ENCODE peak calls at places on chromosome 22, in five cellular contexts. V, D, Z, R and P are unnamed samples.

GRCh38 chr22:22712092-22712658 is 67.8 kb downstream of the GGTLC2 start:
- DNase-seq in V (no peak), D (no peak), Z (no peak), R (no peak), P (no peak)

GRCh38 chr22:38142606-38143005 is 32.1 kb upstream of the BAIAP2L2 start:
- DNase-seq in V (no peak), D (no peak), Z (no peak), R (no peak), P (no peak)

GRCh38 chr22:19019029-19019678 is 83.1 kb upstream of the PRODH start:
- DNase-seq in V (no peak), D (no peak), Z (no peak), R (no peak), P (no peak)

GRCh38 chr22:42432020-42432596 is at the start of gene NFAM1:
- DNase-seq in V (no peak), D (no peak), Z (no peak), R (no peak), P (no peak)

GRCh38 chr22:27247691-27248434 is 553.7 kb downstream of the MN1 start:
- DNase-seq in V (no peak), D (no peak), Z (no peak), R (no peak), P (no peak)

GRCh38 chr22:25146906-25147754 is 52.5 kb upstream of the CRYBB3 start:
- DNase-seq in V (no peak), D (no peak), Z (no peak), R (no peak), P (no peak)

GRCh38 chr22:37146507-37147180 is 3.1 kb downstream of the IL2RB start:
- DNase-seq in V (no peak), D (no peak), Z (no peak), R (no peak), P (no peak)

GRCh38 chr22:35202376-35202775 is 54.9 kb upstream of the HMGXB4 start:
- DNase-seq in V (no peak), D (no peak), Z (no peak), R (no peak), P (no peak)

GRCh38 chr22:49340406-49340805 is 487.3 kb downstream of the BRD1 start:
- DNase-seq in V (no peak), D (no peak), Z (no peak), R (no peak), P (no peak)

GRCh38 chr22:17919276-17920144 is 104.9 kb downstream of the MICAL3 start:
- DNase-seq in V (peak), D (no peak), Z (no peak), R (no peak), P (no peak)

GRCh38 chr22:39634530-39635399 is 64.2 kb downstream of the CACNA1I start:
- DNase-seq in V (no peak), D (peak), Z (peak), R (peak), P (no peak)

GRCh38 chr22:47278655-47279054 is 516.2 kb downstream of the TBC1D22A start:
- DNase-seq in V (no peak), D (no peak), Z (no peak), R (no peak), P (no peak)

GRCh38 chr22:22181515-22181959 is 63.0 kb upstream of the VPREB1 start:
- DNase-seq in V (no peak), D (no peak), Z (no peak), R (no peak), P (no peak)

GRCh38 chr22:25232301-25232700 is 12.9 kb downstream of the CRYBB2 start:
- DNase-seq in V (no peak), D (no peak), Z (peak), R (no peak), P (no peak)

GRCh38 chr22:39212721-39213376 is 31.9 kb downstream of the PDGFB start:
- DNase-seq in V (no peak), D (peak), Z (no peak), R (peak), P (no peak)

GRCh38 chr22:38715176-38715764 is 9.5 kb downstream of the GTPBP1 start:
- DNase-seq in V (no peak), D (no peak), Z (no peak), R (no peak), P (no peak)

GRCh38 chr22:49899530-49899929 is 18.7 kb downstream of the ALG12 start:
- DNase-seq in V (no peak), D (no peak), Z (no peak), R (no peak), P (no peak)

GRCh38 chr22:50567721-50568252 is 5.1 kb upstream of the SYCE3 start:
- DNase-seq in V (no peak), D (no peak), Z (no peak), R (no peak), P (no peak)

GRCh38 chr22:39240841-39241631 is 3.7 kb downstream of the PDGFB start:
- DNase-seq in V (no peak), D (peak), Z (no peak), R (peak), P (no peak)

GRCh38 chr22:49400136-49400865 is 427.4 kb downstream of the BRD1 start:
- DNase-seq in V (no peak), D (no peak), Z (no peak), R (no peak), P (no peak)

GRCh38 chr22:27994481-27995331 is 75.7 kb upstream of the PITPNB start:
- DNase-seq in V (no peak), D (no peak), Z (no peak), R (no peak), P (no peak)

GRCh38 chr22:49345896-49346295 is 481.8 kb downstream of the BRD1 start:
- DNase-seq in V (no peak), D (no peak), Z (no peak), R (no peak), P (no peak)

GRCh38 chr22:22667966-22668880 is 23.8 kb downstream of the GGTLC2 start:
- DNase-seq in V (no peak), D (no peak), Z (no peak), R (no peak), P (no peak)

GRCh38 chr22:41334215-41334614 is 32.9 kb downstream of the ZC3H7B start:
- DNase-seq in V (no peak), D (no peak), Z (no peak), R (no peak), P (no peak)

GRCh38 chr22:28034760-28035401 is 115.8 kb upstream of the PITPNB start:
- DNase-seq in V (peak), D (no peak), Z (peak), R (no peak), P (no peak)

GRCh38 chr22:35065183-35065582 is 775 bp upstream of the ISX start:
- DNase-seq in V (no peak), D (no peak), Z (no peak), R (no peak), P (no peak)

GRCh38 chr22:48568736-48569330 is 1258.8 kb downstream of the BRD1 start:
- DNase-seq in V (no peak), D (no peak), Z (no peak), R (no peak), P (no peak)

GRCh38 chr22:22179858-22180257 is 64.7 kb upstream of the VPREB1 start:
- DNase-seq in V (no peak), D (no peak), Z (no peak), R (no peak), P (no peak)

GRCh38 chr22:40263191-40263590 is 83.1 kb upstream of the ADSL start:
- DNase-seq in V (no peak), D (no peak), Z (no peak), R (peak), P (no peak)

GRCh38 chr22:27420186-27420816 is 381.3 kb downstream of the MN1 start:
- DNase-seq in V (no peak), D (no peak), Z (peak), R (no peak), P (no peak)

GRCh38 chr22:37343343-37343742 is 61.0 kb downstream of the CYTH4 start:
- DNase-seq in V (no peak), D (no peak), Z (no peak), R (no peak), P (no peak)

GRCh38 chr22:25668437-25668836 is 73.6 kb upstream of the MYO18B start:
- DNase-seq in V (peak), D (no peak), Z (peak), R (no peak), P (no peak)

GRCh38 chr22:24026056-24026455 is 15.0 kb downstream of the CABIN1 start:
- DNase-seq in V (no peak), D (no peak), Z (no peak), R (no peak), P (no peak)

GRCh38 chr22:24027389-24027980 is 16.4 kb downstream of the CABIN1 start:
- DNase-seq in V (no peak), D (no peak), Z (no peak), R (no peak), P (no peak)

GRCh38 chr22:24026733-24027132 is 15.6 kb downstream of the CABIN1 start:
- DNase-seq in V (peak), D (no peak), Z (no peak), R (no peak), P (no peak)

GRCh38 chr22:24024354-24024753 is 13.2 kb downstream of the CABIN1 start:
- DNase-seq in V (no peak), D (no peak), Z (no peak), R (no peak), P (no peak)

GRCh38 chr22:24025475-24025874 is 14.4 kb downstream of the CABIN1 start:
- DNase-seq in V (no peak), D (no peak), Z (no peak), R (no peak), P (no peak)
- TF ChIP-seq SMC3 in V (no peak), D (no peak), Z (no peak), R (no peak), P (no peak)

GRCh38 chr22:20213833-20214708 is 54.0 kb downstream of the RTN4R start:
- DNase-seq in V (no peak), D (no peak), Z (no peak), R (no peak), P (no peak)
- TF ChIP-seq SMC3 in V (no peak), D (no peak), Z (no peak), R (no peak), P (no peak)

GRCh38 chr22:44822479-44822878 is 70.1 kb downstream of the ARHGAP8 start:
- DNase-seq in V (no peak), D (no peak), Z (no peak), R (no peak), P (no peak)
- TF ChIP-seq SMC3 in V (no peak), D (no peak), Z (no peak), R (no peak), P (no peak)

DNA sequence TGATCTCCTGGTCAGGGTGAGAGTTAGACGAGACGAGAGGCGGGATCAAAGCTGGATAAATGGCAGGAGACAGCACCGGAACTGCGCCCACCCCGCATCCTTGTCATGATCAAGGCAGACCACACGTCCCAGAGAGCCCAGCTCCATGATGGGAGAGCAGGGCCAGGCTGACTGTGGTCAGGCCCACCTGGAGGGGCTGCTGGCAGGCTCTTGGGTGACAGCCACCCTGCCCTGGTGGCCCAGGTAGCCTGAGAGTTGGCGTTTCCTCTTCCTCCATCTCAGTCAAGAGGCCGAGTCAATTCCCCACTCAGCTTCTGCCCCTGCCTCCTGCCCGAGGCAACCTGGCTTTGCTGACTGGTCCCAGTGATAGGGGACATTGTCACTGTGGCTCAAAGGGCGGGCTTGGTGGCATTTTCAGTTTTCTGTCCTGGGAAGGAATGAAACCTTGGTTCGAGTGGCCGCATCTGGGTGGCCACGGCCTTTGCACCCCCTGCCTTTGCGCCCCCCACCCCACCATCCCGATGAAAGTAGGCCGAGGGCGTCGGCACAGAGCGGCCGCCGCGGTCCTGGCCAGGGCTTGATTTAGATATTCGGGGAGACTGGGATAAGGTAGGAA is 60.8 kb upstream of the PPARA start:
- DNase-seq in V (no peak), D (no peak), Z (no peak), R (no peak), P (no peak)
- TF ChIP-seq SMC3 in V (no peak), D (no peak), Z (no peak), R (no peak), P (no peak)

GRCh38 chr22:43514476-43515157 is 102.8 kb downstream of the MPPED1 start:
- DNase-seq in V (no peak), D (no peak), Z (no peak), R (no peak), P (no peak)

GRCh38 chr22:43515902-43516301 is 104.1 kb downstream of the MPPED1 start:
- DNase-seq in V (no peak), D (no peak), Z (no peak), R (peak), P (no peak)

GRCh38 chr22:43516996-43517635 is 105.3 kb downstream of the MPPED1 start:
- DNase-seq in V (no peak), D (no peak), Z (no peak), R (no peak), P (no peak)

GRCh38 chr22:43516386-43516785 is 104.6 kb downstream of the MPPED1 start:
- DNase-seq in V (no peak), D (no peak), Z (no peak), R (no peak), P (no peak)

DNA sequence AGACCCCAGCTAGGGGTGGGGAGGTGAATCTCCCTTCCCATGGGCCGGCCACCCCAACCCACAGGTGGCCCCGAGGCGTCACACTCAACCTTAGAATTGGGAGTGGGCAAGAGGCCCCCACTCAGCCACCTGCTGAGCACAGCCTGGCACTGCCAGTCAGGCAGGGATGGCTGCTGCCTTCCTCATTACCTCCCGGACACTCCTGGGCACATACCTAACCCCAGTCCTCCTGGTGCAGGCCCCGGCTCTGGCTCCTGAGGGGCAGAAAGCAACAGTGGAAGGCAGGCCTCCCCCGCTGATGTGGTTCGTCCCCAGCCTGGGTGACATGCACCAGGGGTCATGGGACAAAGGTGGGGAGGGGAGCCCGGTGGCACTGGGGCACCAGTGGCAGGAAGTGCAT is 103.6 kb downstream of the MPPED1 start:
- DNase-seq in V (no peak), D (no peak), Z (no peak), R (no peak), P (no peak)
- TF ChIP-seq SMC3 in V (no peak), D (no peak), Z (no peak), R (no peak), P (no peak)

GRCh38 chr22:20439556-20439927 is 1.9 kb upstream of the SCARF2 start:
- DNase-seq in V (no peak), D (no peak), Z (no peak), R (no peak), P (no peak)

GRCh38 chr22:20437253-20438065 is at the start of gene SCARF2:
- DNase-seq in V (peak), D (no peak), Z (peak), R (peak), P (no peak)

GRCh38 chr22:20436309-20437252 is 1.0 kb downstream of the SCARF2 start:
- DNase-seq in V (peak), D (no peak), Z (peak), R (peak), P (no peak)

GRCh38 chr22:20438678-20439492 is 1.3 kb upstream of the SCARF2 start:
- DNase-seq in V (peak), D (no peak), Z (no peak), R (peak), P (no peak)

DNA sequence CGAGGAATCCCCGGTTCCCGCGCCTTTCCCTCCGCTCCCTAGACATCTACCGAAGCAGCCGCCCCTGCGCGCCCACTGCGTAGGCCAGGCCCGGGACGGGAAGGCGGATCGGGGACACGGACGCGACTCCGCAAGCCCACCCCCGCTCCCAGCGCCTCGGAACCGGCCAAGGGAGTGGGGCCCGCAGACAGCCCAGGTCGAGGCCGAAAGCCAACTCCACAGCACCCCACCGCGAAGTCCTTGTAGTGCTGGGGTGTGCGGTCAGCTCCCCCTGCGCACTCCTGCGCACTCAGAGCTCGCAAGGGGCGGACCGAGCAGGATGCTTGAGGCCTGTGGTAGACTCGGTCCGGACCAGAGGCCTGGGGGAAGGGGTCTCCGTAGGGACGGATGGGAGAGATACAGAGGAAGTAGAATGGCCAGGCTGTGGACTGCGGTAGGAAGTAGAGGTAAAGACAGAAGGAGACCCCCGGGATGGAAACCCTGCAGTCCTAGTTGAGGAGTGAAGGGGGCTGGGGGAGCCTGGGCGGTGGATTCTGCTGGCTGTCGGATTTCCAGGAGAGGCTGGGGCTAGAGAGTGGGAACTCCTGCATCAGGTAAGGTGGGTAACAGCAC is 547 bp upstream of the SCARF2 start:
- DNase-seq in V (no peak), D (no peak), Z (peak), R (no peak), P (no peak)
- TF ChIP-seq SMC3 in V (no peak), D (no peak), Z (no peak), R (no peak), P (no peak)

GRCh38 chr22:33391298-33391697 is 333.1 kb upstream of the SYN3 start:
- DNase-seq in V (no peak), D (no peak), Z (no peak), R (no peak), P (no peak)

GRCh38 chr22:33386270-33386669 is 328.1 kb upstream of the SYN3 start:
- DNase-seq in V (no peak), D (no peak), Z (no peak), R (no peak), P (no peak)

GRCh38 chr22:33393432-33393831 is 335.3 kb upstream of the SYN3 start:
- DNase-seq in V (no peak), D (no peak), Z (no peak), R (no peak), P (no peak)

GRCh38 chr22:33385611-33386010 is 327.4 kb upstream of the SYN3 start:
- DNase-seq in V (no peak), D (no peak), Z (no peak), R (no peak), P (no peak)

GRCh38 chr22:33389927-33390326 is 331.7 kb upstream of the SYN3 start:
- DNase-seq in V (peak), D (no peak), Z (peak), R (no peak), P (no peak)
- TF ChIP-seq SMC3 in V (no peak), D (no peak), Z (no peak), R (no peak), P (no peak)

GRCh38 chr22:29145321-29146072 is 60.2 kb upstream of the EMID1 start:
- DNase-seq in V (no peak), D (no peak), Z (no peak), R (no peak), P (no peak)

GRCh38 chr22:29146101-29146560 is 59.6 kb upstream of the EMID1 start:
- DNase-seq in V (no peak), D (no peak), Z (no peak), R (no peak), P (no peak)

GRCh38 chr22:29144786-29145160 is 60.9 kb upstream of the EMID1 start:
- DNase-seq in V (no peak), D (no peak), Z (no peak), R (no peak), P (no peak)

GRCh38 chr22:29142116-29142515 is 63.6 kb upstream of the EMID1 start:
- DNase-seq in V (no peak), D (no peak), Z (no peak), R (no peak), P (no peak)

GRCh38 chr22:29143848-29144785 is 61.6 kb upstream of the EMID1 start:
- DNase-seq in V (no peak), D (no peak), Z (no peak), R (no peak), P (no peak)
- TF ChIP-seq SMC3 in V (no peak), D (no peak), Z (no peak), R (no peak), P (no peak)

GRCh38 chr22:23713696-23714595 is 23.1 kb downstream of the RGL4 start:
- DNase-seq in V (no peak), D (no peak), Z (no peak), R (no peak), P (no peak)

GRCh38 chr22:23718371-23719165 is 27.8 kb downstream of the RGL4 start:
- DNase-seq in V (no peak), D (no peak), Z (no peak), R (no peak), P (no peak)

GRCh38 chr22:23714596-23715588 is 24.1 kb downstream of the RGL4 start:
- DNase-seq in V (no peak), D (no peak), Z (no peak), R (peak), P (no peak)

GRCh38 chr22:23716811-23717801 is 26.3 kb downstream of the RGL4 start:
- DNase-seq in V (peak), D (peak), Z (peak), R (peak), P (peak)

GRCh38 chr22:23715811-23716355 is 25.1 kb downstream of the RGL4 start:
- DNase-seq in V (no peak), D (no peak), Z (no peak), R (no peak), P (no peak)
- TF ChIP-seq SMC3 in V (no peak), D (no peak), Z (no peak), R (no peak), P (no peak)